ENCODE peak calls at places on chromosome 2, in ten cellular contexts. Y is posterior cingulate gyrus; M is retina; W is Kasumi-1; R is hippocampal formation; E is activated CD4-positive, alpha-beta T cell treated with anti-CD3 and anti-CD28 coated beads, Interleukin-2, amount 10 ng/mL, durations not matched to agents 7 days and 5 days; A is activated T-cell treated with anti-CD3 and anti-CD28 coated beads for 4 hours; T is H4; X is SW480; C is T-helper 2 cell treated with Interferon-gamma antibody and Interleukin-4, amounts not matched to agents 5 μg/mL and 100 μg/mL, for 36 hours. D is an unnamed sample.

GRCh38 chr2:173851256-173851655 is 113.9 kb downstream of the SP3 start:
- DNase-seq in T (no peak), M (no peak), W (no peak), R (no peak), C (no peak), Y (no peak), A (no peak), E (no peak), X (no peak), D (no peak)

GRCh38 chr2:1676913-1677832 is 67.1 kb downstream of the PXDN start:
- DNase-seq in M (no peak), R (no peak), Y (no peak), C (no peak), T (no peak), X (no peak), E (no peak), A (no peak), W (no peak), D (no peak)

GRCh38 chr2:55482186-55482945 is 37.2 kb upstream of the CFAP36 start:
- DNase-seq in W (no peak), E (no peak), X (no peak), T (peak), M (peak), C (no peak), A (no peak), R (no peak), Y (no peak), D (peak)

GRCh38 chr2:140604096-140604495 is 1526.7 kb downstream of the LRP1B start:
- DNase-seq in W (no peak), Y (no peak), C (no peak), E (no peak), A (no peak), M (no peak), R (no peak), X (no peak), T (no peak), D (no peak)

GRCh38 chr2:150171065-150171548 is 316.4 kb downstream of the RND3 start:
- DNase-seq in E (no peak), R (no peak), C (no peak), Y (no peak), W (no peak), T (no peak), X (no peak), A (no peak), M (no peak), D (no peak)

GRCh38 chr2:160963957-160964356 is 196.3 kb upstream of the TANK start:
- DNase-seq in R (no peak), C (no peak), M (no peak), X (no peak), A (no peak), E (no peak), T (no peak), Y (no peak), W (no peak), D (no peak)

GRCh38 chr2:86621290-86621943 is 2.2 kb downstream of the RNF103 start:
- DNase-seq in M (no peak), W (peak), A (no peak), C (no peak), X (peak), T (no peak), Y (no peak), R (no peak), E (no peak), D (no peak)

GRCh38 chr2:201254331-201254730 is 6.0 kb upstream of the CASP8 start:
- DNase-seq in M (no peak), E (peak), C (peak), A (no peak), Y (no peak), X (peak), W (no peak), R (no peak), T (peak), D (no peak)

GRCh38 chr2:233448565-233448964 is 94.3 kb downstream of the DGKD start:
- DNase-seq in X (no peak), Y (no peak), T (no peak), C (no peak), M (no peak), R (no peak), A (no peak), W (no peak), E (no peak), D (no peak)

D was measured in NCI-H1048.